ENCODE peak calls at places on chromosomes 1 and 21, in nine cellular contexts. D is stimulated activated CD8-positive, alpha-beta memory T cell treated with anti-CD3 and anti-CD28 coated beads, Interleukin-4, amount 100 ng/mL, for 4 hours; O is choroid plexus epithelial cell; V is IMR-90; C is AG09309; X is GM03348; J is SHP77; R is effector CD4-positive, alpha-beta T cell; U is COR-L47. T is an unnamed sample.

GRCh38 chr1:42364542-42364941 is 16.1 kb upstream of the RIMKLA start:
- DNase-seq in C (no peak), J (no peak), X (no peak), V (no peak), D (no peak), U (no peak), O (no peak), R (no peak), T (no peak)

GRCh38 chr1:85278853-85279314 is 2.5 kb upstream of the BCL10 start:
- DNase-seq in X (peak; percentile 84), R (no peak), U (no peak), V (peak; percentile 98), J (no peak), C (peak; percentile 90), O (peak; percentile 95), D (no peak), T (no peak)

GRCh38 chr1:31617917-31618746 is 643 bp downstream of the HCRTR1 start:
- DNase-seq in V (peak; percentile 12), X (peak; percentile 87), R (peak; percentile 16), U (peak; percentile 7), J (peak; percentile 42), O (peak; percentile 43), C (no peak), D (no peak), T (no peak)

GRCh38 chr1:24984300-24984699 is 54.2 kb upstream of the RUNX3 start:
- DNase-seq in O (no peak), D (no peak), R (no peak), X (no peak), J (no peak), V (no peak), U (no peak), C (no peak), T (peak; percentile 28)

GRCh38 chr1:22057861-22058260 is 5.4 kb downstream of the CDC42 start:
- DNase-seq in C (no peak), R (no peak), D (no peak), V (no peak), X (no peak), O (no peak), J (no peak), U (no peak), T (no peak)

GRCh38 chr1:15004396-15004795 is 149.2 kb upstream of the TMEM51 start:
- DNase-seq in X (no peak), O (peak; percentile 53), V (peak; percentile 23), D (no peak), R (no peak), J (no peak), U (no peak), C (no peak), T (no peak)

GRCh38 chr1:213284626-213285025 is 233.6 kb downstream of the RPS6KC1 start:
- DNase-seq in D (no peak), R (no peak), V (peak; percentile 74), C (peak; percentile 18), O (peak; percentile 78), U (no peak), J (no peak), X (peak; percentile 48), T (no peak)

GRCh38 chr1:109793089-109793485 is 29.4 kb upstream of the EPS8L3 start:
- DNase-seq in U (no peak), J (no peak), C (no peak), X (no peak), R (no peak), V (no peak), D (no peak), O (no peak), T (peak; percentile 27)

GRCh38 chr1:65339866-65340483 is 30.6 kb downstream of the DNAJC6 start:
- DNase-seq in U (no peak), C (no peak), D (no peak), X (no peak), R (no peak), O (peak; percentile 15), J (no peak), V (peak; percentile 4), T (no peak)

GRCh38 chr1:173447224-173447623 is 29.9 kb upstream of the PRDX6 start:
- DNase-seq in O (no peak), D (no peak), V (no peak), R (no peak), C (no peak), J (no peak), U (no peak), X (no peak), T (no peak)

GRCh38 chr1:161092621-161093028 is 3.3 kb upstream of the NECTIN4 start:
- DNase-seq in U (no peak), C (no peak), J (no peak), R (no peak), X (no peak), V (peak; percentile 43), D (peak; percentile 54), O (no peak), T (peak; percentile 5)

GRCh38 chr1:162629077-162629637 is 3.1 kb upstream of the DDR2 start:
- DNase-seq in U (no peak), R (no peak), X (no peak), V (no peak), J (no peak), D (no peak), C (no peak), O (peak; percentile 27), T (no peak)

GRCh38 chr1:20255666-20256065 is 35.0 kb upstream of the VWA5B1 start:
- DNase-seq in V (peak; percentile 78), U (no peak), R (no peak), C (peak; percentile 13), X (peak; percentile 46), O (peak; percentile 57), D (no peak), J (peak; percentile 16), T (no peak)

GRCh38 chr1:38919075-38919474 is 22.6 kb downstream of the RHBDL2 start:
- DNase-seq in X (no peak), U (no peak), D (no peak), J (peak; percentile 2), V (no peak), O (no peak), R (no peak), C (no peak), T (no peak)

GRCh38 chr21:44912158-44912473 is 8.6 kb downstream of the ITGB2 start:
- DNase-seq in J (no peak), X (no peak), R (no peak), V (no peak), O (no peak), C (no peak), D (no peak), U (no peak), T (no peak)

GRCh38 chr1:246506440-246506784 is 667 bp downstream of the SMYD3 start:
- DNase-seq in J (no peak), C (no peak), R (no peak), U (no peak), D (no peak), O (no peak), V (no peak), X (no peak), T (no peak)

GRCh38 chr1:84689514-84690396 is 506 bp downstream of the SSX2IP start:
- DNase-seq in C (no peak), X (peak; percentile 50), D (peak; percentile 15), V (peak; percentile 36), R (no peak), U (peak; percentile 77), O (peak; percentile 52), J (peak; percentile 83), T (peak; percentile 83)

GRCh38 chr1:20139776-20140612 is 871 bp downstream of the PLA2G2F start:
- DNase-seq in O (no peak), X (no peak), D (no peak), C (no peak), J (no peak), V (no peak), R (no peak), U (no peak), T (peak; percentile 53)

GRCh38 chr1:63817152-63817667 is 43.4 kb downstream of the ROR1 start:
- DNase-seq in C (no peak), X (no peak), O (peak; percentile 73), V (peak; percentile 33), D (no peak), U (peak; percentile 62), J (no peak), R (no peak), T (no peak)

GRCh38 chr1:116298746-116299145 is 74.3 kb upstream of the ATP1A1 start:
- DNase-seq in O (no peak), X (no peak), J (no peak), V (no peak), C (no peak), R (no peak), D (no peak), U (no peak), T (no peak)

GRCh38 chr21:43982489-43983078 is 29.5 kb upstream of the TRAPPC10 start:
- DNase-seq in O (no peak), R (no peak), D (no peak), J (no peak), C (no peak), V (no peak), X (no peak), U (no peak), T (no peak)

GRCh38 chr1:114108741-114109255 is 44.9 kb downstream of the SYT6 start:
- DNase-seq in U (no peak), D (no peak), V (no peak), C (no peak), R (no peak), J (no peak), O (peak; percentile 60), X (no peak), T (no peak)

GRCh38 chr1:28971980-28972771 is 57.8 kb downstream of the EPB41 start:
- DNase-seq in D (no peak), O (peak; percentile 93), C (peak; percentile 85), U (no peak), R (no peak), V (peak; percentile 96), X (peak; percentile 76), J (no peak), T (no peak)

GRCh38 chr1:221574529-221574928 is 167.4 kb downstream of the DUSP10 start:
- DNase-seq in C (no peak), D (no peak), V (peak; percentile 73), X (no peak), R (no peak), O (peak; percentile 24), J (no peak), U (no peak), T (no peak)

GRCh38 chr1:248892590-248892989 is 13.4 kb upstream of the PGBD2 start:
- DNase-seq in X (no peak), C (no peak), V (no peak), O (no peak), U (no peak), D (no peak), J (no peak), R (no peak), T (no peak)

GRCh38 chr21:32587112-32587511 is 1.8 kb upstream of the TCP10L start:
- DNase-seq in U (no peak), J (no peak), R (no peak), V (no peak), D (no peak), C (no peak), X (no peak), O (no peak), T (no peak)

GRCh38 chr1:32954183-32954582 is 10.4 kb downstream of the RNF19B start:
- DNase-seq in X (no peak), C (no peak), V (no peak), O (no peak), D (no peak), U (no peak), J (no peak), R (no peak), T (no peak)

T was measured in chondrocyte.